ENCODE peak calls at places on chromosomes 5 and 9, in six cellular contexts. One of them, this sample, is unnamed.

GRCh38 chr5:125058185-125058826 is 311.9 kb upstream of the ZNF608 start:
- DNase-seq in right lobe of liver: no peak
- DNase-seq in K562: no peak
- DNase-seq in H54: no peak
- DNase-seq in heart left ventricle: no peak
- DNase-seq in breast epithelium: no peak
- DNase-seq in this sample: no peak

GRCh38 chr9:109002141-109002540 is 11.2 kb downstream of the CTNNAL1 start:
- DNase-seq in right lobe of liver: no peak
- DNase-seq in K562: no peak
- DNase-seq in H54: no peak
- DNase-seq in heart left ventricle: no peak
- DNase-seq in breast epithelium: no peak
- DNase-seq in this sample: no peak

GRCh38 chr9:2281803-2282185 is 266.6 kb downstream of the SMARCA2 start:
- DNase-seq in right lobe of liver: no peak
- DNase-seq in K562: no peak
- DNase-seq in H54: no peak
- DNase-seq in heart left ventricle: no peak
- DNase-seq in breast epithelium: no peak
- DNase-seq in this sample: no peak

GRCh38 chr9:14482856-14483255 is 168.9 kb upstream of the NFIB start:
- DNase-seq in right lobe of liver: no peak
- DNase-seq in K562: no peak
- DNase-seq in H54: no peak
- DNase-seq in heart left ventricle: no peak
- DNase-seq in breast epithelium: no peak
- DNase-seq in this sample: no peak

GRCh38 chr5:150104550-150104870 is 18.2 kb upstream of the CSF1R start:
- DNase-seq in right lobe of liver: no peak
- DNase-seq in K562: no peak
- DNase-seq in H54: no peak
- DNase-seq in heart left ventricle: no peak
- DNase-seq in breast epithelium: no peak
- DNase-seq in this sample: no peak

GRCh38 chr5:134138416-134139376 is 24.2 kb downstream of the TCF7 start:
- DNase-seq in right lobe of liver: no peak
- DNase-seq in K562: no peak
- DNase-seq in H54: peak; percentile 72
- DNase-seq in heart left ventricle: peak; percentile 9
- DNase-seq in breast epithelium: peak; percentile 43
- DNase-seq in this sample: no peak

GRCh38 chr5:109105631-109106267 is 304.0 kb downstream of the PJA2 start:
- DNase-seq in right lobe of liver: no peak
- DNase-seq in K562: no peak
- DNase-seq in H54: peak; percentile 10
- DNase-seq in heart left ventricle: no peak
- DNase-seq in breast epithelium: no peak
- DNase-seq in this sample: no peak

GRCh38 chr9:38619556-38620447 is 594 bp downstream of the ANKRD18A start:
- DNase-seq in right lobe of liver: peak; percentile 38
- DNase-seq in K562: no peak
- DNase-seq in H54: no peak
- DNase-seq in heart left ventricle: no peak
- DNase-seq in breast epithelium: no peak
- DNase-seq in this sample: no peak

GRCh38 chr5:98880598-98880997 is 48.2 kb downstream of the CHD1 start:
- DNase-seq in right lobe of liver: no peak
- DNase-seq in K562: no peak
- DNase-seq in H54: no peak
- DNase-seq in heart left ventricle: no peak
- DNase-seq in breast epithelium: no peak
- DNase-seq in this sample: no peak

GRCh38 chr5:17434982-17435381 is 63.0 kb upstream of the TAF11L2 start:
- DNase-seq in right lobe of liver: no peak
- DNase-seq in K562: no peak
- DNase-seq in H54: no peak
- DNase-seq in heart left ventricle: no peak
- DNase-seq in breast epithelium: no peak
- DNase-seq in this sample: no peak

GRCh38 chr5:14351845-14352712 is 208.9 kb downstream of the TRIO start:
- DNase-seq in right lobe of liver: peak; percentile 61
- DNase-seq in K562: peak; percentile 85
- DNase-seq in H54: peak; percentile 77
- DNase-seq in heart left ventricle: peak; percentile 63
- DNase-seq in breast epithelium: peak; percentile 61
- DNase-seq in this sample: peak; percentile 78

GRCh38 chr9:22116751-22117150 is 107.6 kb upstream of the CDKN2B start:
- DNase-seq in right lobe of liver: no peak
- DNase-seq in K562: no peak
- DNase-seq in H54: no peak
- DNase-seq in heart left ventricle: no peak
- DNase-seq in breast epithelium: no peak
- DNase-seq in this sample: no peak

GRCh38 chr5:38888023-38888422 is 42.2 kb downstream of the OSMR start:
- DNase-seq in right lobe of liver: no peak
- DNase-seq in K562: no peak
- DNase-seq in H54: no peak
- DNase-seq in heart left ventricle: no peak
- DNase-seq in breast epithelium: no peak
- DNase-seq in this sample: no peak

GRCh38 chr9:89247431-89248370 is 63.3 kb upstream of the CKS2 start:
- DNase-seq in right lobe of liver: no peak
- DNase-seq in K562: no peak
- DNase-seq in H54: no peak
- DNase-seq in heart left ventricle: no peak
- DNase-seq in breast epithelium: no peak
- DNase-seq in this sample: no peak

GRCh38 chr5:124328201-124328600 is 418.2 kb downstream of the ZNF608 start:
- DNase-seq in right lobe of liver: no peak
- DNase-seq in K562: no peak
- DNase-seq in H54: no peak
- DNase-seq in heart left ventricle: no peak
- DNase-seq in breast epithelium: no peak
- DNase-seq in this sample: no peak

GRCh38 chr9:19934301-19934868 is 145.5 kb upstream of the SLC24A2 start:
- DNase-seq in right lobe of liver: peak; percentile 35
- DNase-seq in K562: no peak
- DNase-seq in H54: no peak
- DNase-seq in heart left ventricle: peak; percentile 33
- DNase-seq in breast epithelium: no peak
- DNase-seq in this sample: no peak

GRCh38 chr5:139126711-139127111 is 71.5 kb downstream of the SIL1 start:
- DNase-seq in right lobe of liver: no peak
- DNase-seq in K562: no peak
- DNase-seq in H54: no peak
- DNase-seq in heart left ventricle: peak; percentile 65
- DNase-seq in breast epithelium: no peak
- DNase-seq in this sample: no peak

GRCh38 chr9:121284733-121285451 is 16.9 kb downstream of the GSN start:
- DNase-seq in right lobe of liver: no peak
- DNase-seq in K562: no peak
- DNase-seq in H54: no peak
- DNase-seq in heart left ventricle: no peak
- DNase-seq in breast epithelium: no peak
- DNase-seq in this sample: no peak

GRCh38 chr5:175246242-175246891 is 197.6 kb downstream of the DRD1 start:
- DNase-seq in right lobe of liver: no peak
- DNase-seq in K562: no peak
- DNase-seq in H54: peak; percentile 79
- DNase-seq in heart left ventricle: no peak
- DNase-seq in breast epithelium: no peak
- DNase-seq in this sample: no peak

GRCh38 chr9:111348821-111349271 is 18.8 kb upstream of the OR2K2 start:
- DNase-seq in right lobe of liver: no peak
- DNase-seq in K562: no peak
- DNase-seq in H54: no peak
- DNase-seq in heart left ventricle: no peak
- DNase-seq in breast epithelium: no peak
- DNase-seq in this sample: no peak

GRCh38 chr5:16152601-16153568 is 26.7 kb downstream of the MARCHF11 start:
- DNase-seq in right lobe of liver: no peak
- DNase-seq in K562: no peak
- DNase-seq in H54: no peak
- DNase-seq in heart left ventricle: no peak
- DNase-seq in breast epithelium: no peak
- DNase-seq in this sample: no peak

GRCh38 chr9:135068776-135069415 is 18.6 kb upstream of the OLFM1 start:
- DNase-seq in right lobe of liver: peak; percentile 7
- DNase-seq in K562: no peak
- DNase-seq in H54: no peak
- DNase-seq in heart left ventricle: no peak
- DNase-seq in breast epithelium: peak; percentile 47
- DNase-seq in this sample: no peak

GRCh38 chr9:105973811-105974407 is 279.6 kb downstream of the TMEM38B start:
- DNase-seq in right lobe of liver: no peak
- DNase-seq in K562: no peak
- DNase-seq in H54: no peak
- DNase-seq in heart left ventricle: no peak
- DNase-seq in breast epithelium: no peak
- DNase-seq in this sample: no peak

GRCh38 chr5:146048994-146049703 is 56.2 kb downstream of the PLAC8L1 start:
- DNase-seq in right lobe of liver: peak; percentile 35
- DNase-seq in K562: peak; percentile 71
- DNase-seq in H54: peak; percentile 55
- DNase-seq in heart left ventricle: peak; percentile 32
- DNase-seq in breast epithelium: no peak
- DNase-seq in this sample: peak; percentile 76

GRCh38 chr9:78697653-78698052 is 400.7 kb downstream of the PSAT1 start:
- DNase-seq in right lobe of liver: no peak
- DNase-seq in K562: no peak
- DNase-seq in H54: no peak
- DNase-seq in heart left ventricle: no peak
- DNase-seq in breast epithelium: no peak
- DNase-seq in this sample: no peak

GRCh38 chr5:14726066-14726838 is 61.7 kb downstream of the OTULIN start:
- DNase-seq in right lobe of liver: no peak
- DNase-seq in K562: no peak
- DNase-seq in H54: no peak
- DNase-seq in heart left ventricle: no peak
- DNase-seq in breast epithelium: no peak
- DNase-seq in this sample: no peak

GRCh38 chr5:83718936-83719495 is 1.6 kb downstream of the HAPLN1 start:
- DNase-seq in right lobe of liver: no peak
- DNase-seq in K562: no peak
- DNase-seq in H54: no peak
- DNase-seq in heart left ventricle: no peak
- DNase-seq in breast epithelium: no peak
- DNase-seq in this sample: no peak

GRCh38 chr5:83724915-83725314 is 4.3 kb upstream of the HAPLN1 start:
- DNase-seq in right lobe of liver: no peak
- DNase-seq in K562: no peak
- DNase-seq in H54: no peak
- DNase-seq in heart left ventricle: no peak
- DNase-seq in breast epithelium: no peak
- DNase-seq in this sample: no peak

GRCh38 chr5:83720805-83721431 is at the start of gene HAPLN1:
- DNase-seq in right lobe of liver: no peak
- DNase-seq in K562: no peak
- DNase-seq in H54: peak; percentile 27
- DNase-seq in heart left ventricle: no peak
- DNase-seq in breast epithelium: no peak
- DNase-seq in this sample: no peak

GRCh38 chr5:83724001-83724400 is 3.3 kb upstream of the HAPLN1 start:
- DNase-seq in right lobe of liver: no peak
- DNase-seq in K562: no peak
- DNase-seq in H54: no peak
- DNase-seq in heart left ventricle: no peak
- DNase-seq in breast epithelium: no peak
- DNase-seq in this sample: no peak

GRCh38 chr5:83721878-83722779 is 1.5 kb upstream of the HAPLN1 start:
- DNase-seq in right lobe of liver: peak; percentile 71
- DNase-seq in K562: no peak
- DNase-seq in H54: peak; percentile 80
- DNase-seq in heart left ventricle: peak; percentile 62
- DNase-seq in breast epithelium: no peak
- DNase-seq in this sample: peak; percentile 12
- TF ChIP-seq POLR2A in right lobe of liver: no peak
- TF ChIP-seq POLR2A in K562: no peak
- TF ChIP-seq POLR2A in H54: peak; percentile 20
- TF ChIP-seq POLR2A in heart left ventricle: no peak
- TF ChIP-seq POLR2A in breast epithelium: no peak
- TF ChIP-seq POLR2A in this sample: no peak

GRCh38 chr5:88841212-88841611 is 41.8 kb downstream of the MEF2C start:
- DNase-seq in right lobe of liver: no peak
- DNase-seq in K562: no peak
- DNase-seq in H54: no peak
- DNase-seq in heart left ventricle: no peak
- DNase-seq in breast epithelium: no peak
- DNase-seq in this sample: no peak
- TF ChIP-seq POLR2A in right lobe of liver: no peak
- TF ChIP-seq POLR2A in K562: no peak
- TF ChIP-seq POLR2A in H54: no peak
- TF ChIP-seq POLR2A in heart left ventricle: no peak
- TF ChIP-seq POLR2A in breast epithelium: no peak
- TF ChIP-seq POLR2A in this sample: no peak

GRCh38 chr5:166947045-166947444 is 1344.4 kb upstream of the WWC1 start:
- DNase-seq in right lobe of liver: no peak
- DNase-seq in K562: no peak
- DNase-seq in H54: no peak
- DNase-seq in heart left ventricle: no peak
- DNase-seq in breast epithelium: no peak
- DNase-seq in this sample: no peak
- TF ChIP-seq POLR2A in right lobe of liver: no peak
- TF ChIP-seq POLR2A in K562: no peak
- TF ChIP-seq POLR2A in H54: no peak
- TF ChIP-seq POLR2A in heart left ventricle: no peak
- TF ChIP-seq POLR2A in breast epithelium: no peak
- TF ChIP-seq POLR2A in this sample: no peak

DNA sequence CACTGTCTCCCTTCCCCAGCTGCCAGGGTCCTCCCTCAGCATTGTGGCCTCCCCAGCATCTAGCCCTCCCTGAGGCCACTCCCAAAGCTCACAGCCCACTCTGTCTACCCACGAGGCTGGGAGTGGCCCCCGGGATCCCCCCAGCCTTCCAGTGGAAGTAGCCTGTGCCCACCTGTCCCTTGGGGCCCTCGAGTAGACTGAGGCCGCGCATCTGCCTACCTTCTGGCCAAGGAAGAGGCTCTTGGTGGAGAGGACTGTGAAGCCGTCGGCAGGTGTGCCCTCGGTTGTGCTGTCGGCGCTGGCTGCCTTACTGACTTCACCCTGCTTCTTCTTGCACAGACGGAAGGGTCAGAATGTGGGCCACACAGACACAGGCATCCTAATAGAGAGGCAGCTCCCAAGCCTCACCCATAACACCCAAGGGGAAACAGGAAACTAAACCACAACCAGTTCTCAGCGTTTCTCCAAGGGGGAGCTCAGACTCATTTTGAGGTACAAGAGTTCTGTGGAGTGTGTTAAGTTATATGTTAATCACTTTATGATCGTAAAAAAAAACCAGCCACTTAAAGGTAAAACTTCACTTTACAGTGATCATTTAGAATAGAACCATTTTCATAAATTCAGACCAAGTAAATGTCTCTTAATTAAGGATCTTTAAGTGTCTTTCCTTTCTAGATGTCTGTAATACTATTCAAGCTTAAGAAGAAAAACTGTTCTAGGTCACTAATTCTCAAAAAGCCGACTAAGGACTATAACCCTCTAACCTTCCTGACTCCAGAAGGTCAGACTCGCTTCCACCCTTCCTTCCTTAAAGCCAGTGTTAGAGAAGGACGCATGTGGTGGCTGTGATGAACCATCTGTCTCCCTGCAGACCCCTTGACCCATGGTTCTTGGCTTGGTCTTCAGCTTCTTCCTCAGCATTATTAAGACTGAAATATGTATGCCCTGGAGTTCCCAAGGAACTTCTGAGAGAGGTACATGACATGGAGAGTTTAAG is 38.5 kb downstream of the MACROH2A1 start:
- DNase-seq in right lobe of liver: no peak
- DNase-seq in K562: no peak
- DNase-seq in H54: no peak
- DNase-seq in heart left ventricle: no peak
- DNase-seq in breast epithelium: no peak
- DNase-seq in this sample: no peak
- TF ChIP-seq POLR2A in right lobe of liver: no peak
- TF ChIP-seq POLR2A in K562: no peak
- TF ChIP-seq POLR2A in H54: no peak
- TF ChIP-seq POLR2A in heart left ventricle: no peak
- TF ChIP-seq POLR2A in breast epithelium: no peak
- TF ChIP-seq POLR2A in this sample: no peak

This sample was measured in erythroblast.